ENCODE peak calls at places on chromosomes 2 and 18, in eight cellular contexts. C is stimulated activated CD4-positive, alpha-beta T cell treated with anti-CD3 and anti-CD28 coated beads, TNF-alpha, amount 100 ng/mL, for 1 hour; H is WTC11; O is fibroblast of pulmonary artery; Z is T-helper 9 cell; X is PC-9; N is NB4; J is GM20000. B is an unnamed sample.

GRCh38 chr2:189848276-189848675 is 64.0 kb downstream of the PMS1 start:
- DNase-seq in X (no peak), C (no peak), Z (no peak), J (no peak), O (no peak), H (no peak), N (no peak), B (no peak)

GRCh38 chr18:74662622-74663021 is 65.0 kb downstream of the ZNF407 start:
- DNase-seq in J (no peak), N (no peak), O (no peak), H (no peak), X (no peak), Z (no peak), C (no peak), B (no peak)

GRCh38 chr18:39455300-39455699 is 1889.7 kb upstream of the CELF4 start:
- DNase-seq in C (no peak), X (no peak), Z (no peak), H (no peak), N (no peak), O (peak), J (no peak), B (peak)

GRCh38 chr18:28606686-28607085 is 429.8 kb upstream of the CDH2 start:
- DNase-seq in N (no peak), H (no peak), C (no peak), X (no peak), Z (no peak), J (no peak), O (peak), B (no peak)

GRCh38 chr2:127050803-127051115 is 56.2 kb downstream of the BIN1 start:
- DNase-seq in J (no peak), H (peak), X (no peak), O (no peak), N (no peak), C (no peak), Z (no peak), B (no peak)

GRCh38 chr18:49628993-49629795 is 67.3 kb downstream of the LIPG start:
- DNase-seq in J (no peak), C (no peak), H (peak), Z (no peak), X (no peak), O (no peak), N (no peak), B (peak)

GRCh38 chr2:133841905-133842304 is 273.6 kb upstream of the NCKAP5 start:
- DNase-seq in O (peak), H (no peak), C (no peak), X (no peak), Z (no peak), J (no peak), N (no peak), B (no peak)

GRCh38 chr2:144249035-144249637 is 270.8 kb downstream of the ZEB2 start:
- DNase-seq in O (no peak), Z (no peak), N (no peak), C (no peak), H (no peak), X (no peak), J (no peak), B (no peak)

GRCh38 chr18:23397907-23398306 is 55.2 kb upstream of the RIOK3 start:
- DNase-seq in J (no peak), N (no peak), Z (no peak), H (no peak), X (no peak), C (no peak), O (no peak), B (no peak)

GRCh38 chr2:225584821-225585220 is 185.3 kb downstream of the NYAP2 start:
- DNase-seq in J (no peak), X (no peak), H (no peak), N (peak), Z (no peak), O (no peak), C (no peak), B (no peak)

GRCh38 chr2:102520009-102520408 is 47.0 kb downstream of the SLC9A4 start:
- DNase-seq in J (peak), N (peak), Z (no peak), X (no peak), H (peak), C (no peak), O (peak), B (peak)

GRCh38 chr2:192773044-192773443 is 578.3 kb upstream of the TMEFF2 start:
- DNase-seq in X (no peak), Z (no peak), J (no peak), O (no peak), H (no peak), C (no peak), N (no peak), B (no peak)

GRCh38 chr2:205751621-205752031 is 69.3 kb downstream of the NRP2 start:
- DNase-seq in O (no peak), N (no peak), J (no peak), C (no peak), H (no peak), X (no peak), Z (no peak), B (no peak)

GRCh38 chr2:16568998-16569397 is 96.6 kb downstream of the CYRIA start:
- DNase-seq in O (no peak), J (no peak), X (no peak), Z (no peak), N (no peak), H (no peak), C (no peak), B (no peak)

GRCh38 chr2:64952896-64953482 is 36.2 kb upstream of the SLC1A4 start:
- DNase-seq in H (no peak), X (peak), N (no peak), O (peak), C (no peak), J (no peak), Z (no peak), B (no peak)

GRCh38 chr18:50803579-50803978 is 16.2 kb downstream of the MRO start:
- DNase-seq in C (no peak), O (no peak), H (no peak), J (no peak), Z (no peak), X (no peak), N (no peak), B (no peak)

GRCh38 chr2:163370169-163370886 is 365.5 kb downstream of the FIGN start:
- DNase-seq in X (no peak), O (no peak), H (no peak), J (no peak), N (no peak), C (no peak), Z (no peak), B (no peak)